ENCODE peak calls at places on chromosomes 13 and 19, in four cellular contexts. L is H9, K is heart right ventricle, O is prostate gland. U is an unnamed sample.

GRCh38 chr13:33188093-33188882 is 97.3 kb downstream of the STARD13 start:
- DNase-seq in L (no peak), K (no peak), O (no peak), U (no peak)

GRCh38 chr13:37187110-37187509 is 81.6 kb upstream of the CSNK1A1L start:
- DNase-seq in O (no peak), L (no peak), K (no peak), U (no peak)

GRCh38 chr19:2164020-2164988 is 571 bp downstream of the DOT1L start:
- DNase-seq in K (no peak), L (no peak), O (no peak), U (no peak)

GRCh38 chr13:59364508-59365187 is 799.1 kb downstream of the DIAPH3 start:
- DNase-seq in O (no peak), K (no peak), L (peak), U (peak)

GRCh38 chr13:104773775-104774174 is 1707.6 kb upstream of the SLC10A2 start:
- DNase-seq in L (no peak), O (no peak), K (no peak), U (peak)

GRCh38 chr13:29439601-29440381 is 155.7 kb downstream of the SLC7A1 start:
- DNase-seq in L (no peak), O (no peak), K (no peak), U (no peak)

GRCh38 chr13:71864094-71864980 is 2.7 kb downstream of the DACH1 start:
- DNase-seq in O (peak), L (peak), K (peak), U (peak)

GRCh38 chr19:42252365-42253244 is 2.3 kb downstream of the ERF start:
- DNase-seq in O (no peak), K (peak), L (no peak), U (peak)

GRCh38 chr13:82439159-82439904 is 1442.9 kb downstream of the SLITRK1 start:
- DNase-seq in L (no peak), K (no peak), O (no peak), U (no peak)

GRCh38 chr19:22332924-22333323 is 46.7 kb downstream of the ZNF729 start:
- DNase-seq in L (no peak), O (no peak), K (no peak), U (no peak)

GRCh38 chr19:36245210-36246005 is 30.5 kb downstream of the ZNF146 start:
- DNase-seq in L (peak), K (no peak), O (no peak), U (peak)

GRCh38 chr13:114035583-114036501 is 62.0 kb upstream of the C13orf46 start:
- DNase-seq in O (peak), L (no peak), K (no peak), U (peak)

GRCh38 chr13:72643339-72643989 is 84.0 kb downstream of the MZT1 start:
- DNase-seq in K (peak), L (no peak), O (no peak), U (peak)

GRCh38 chr19:46975011-46975917 is 44.4 kb upstream of the NPAS1 start:
- DNase-seq in K (no peak), L (no peak), O (no peak), U (no peak)
- H3K27ac ChIP-seq in K (peak), L (no peak), O (peak), U (peak)

GRCh38 chr19:50377051-50377441 is 789 bp downstream of the NR1H2 start:
- DNase-seq in K (no peak), L (no peak), O (no peak), U (peak)
- H3K27ac ChIP-seq in K (no peak), L (no peak), O (no peak), U (no peak)

DNA sequence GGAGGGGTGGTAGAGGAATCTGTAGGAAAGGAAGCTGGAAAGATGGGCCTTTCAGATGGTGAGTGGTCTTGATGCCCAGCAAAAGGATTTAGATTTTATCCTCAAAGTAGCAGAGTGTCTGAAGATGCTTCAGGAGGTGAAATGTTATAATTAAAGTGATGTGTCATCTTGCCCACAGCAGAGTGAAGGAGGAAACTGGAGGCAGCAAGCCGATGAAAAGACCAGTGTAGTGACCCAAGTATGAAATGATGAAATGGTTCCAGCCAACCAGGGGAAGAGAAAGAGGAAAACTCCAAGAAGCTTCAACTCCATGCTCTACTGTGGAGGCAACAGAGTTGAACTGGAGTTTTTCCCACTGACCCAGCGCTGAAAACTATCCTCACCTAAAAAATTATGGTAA is 66.7 kb downstream of the FOXO1 start:
- DNase-seq in O (no peak), K (no peak), L (no peak), U (no peak)
- H3K27ac ChIP-seq in O (no peak), K (no peak), L (no peak), U (no peak)

GRCh38 chr13:99721606-99722384 is 220.5 kb downstream of the TM9SF2 start:
- DNase-seq in L (no peak), O (no peak), K (no peak), U (no peak)

GRCh38 chr13:99723847-99724246 is 222.6 kb downstream of the TM9SF2 start:
- DNase-seq in L (no peak), O (no peak), K (no peak), U (no peak)

GRCh38 chr13:99722931-99723330 is 221.7 kb downstream of the TM9SF2 start:
- DNase-seq in O (no peak), K (no peak), L (no peak), U (no peak)

GRCh38 chr13:99722419-99722818 is 221.1 kb downstream of the TM9SF2 start:
- DNase-seq in K (no peak), O (no peak), L (no peak), U (no peak)

DNA sequence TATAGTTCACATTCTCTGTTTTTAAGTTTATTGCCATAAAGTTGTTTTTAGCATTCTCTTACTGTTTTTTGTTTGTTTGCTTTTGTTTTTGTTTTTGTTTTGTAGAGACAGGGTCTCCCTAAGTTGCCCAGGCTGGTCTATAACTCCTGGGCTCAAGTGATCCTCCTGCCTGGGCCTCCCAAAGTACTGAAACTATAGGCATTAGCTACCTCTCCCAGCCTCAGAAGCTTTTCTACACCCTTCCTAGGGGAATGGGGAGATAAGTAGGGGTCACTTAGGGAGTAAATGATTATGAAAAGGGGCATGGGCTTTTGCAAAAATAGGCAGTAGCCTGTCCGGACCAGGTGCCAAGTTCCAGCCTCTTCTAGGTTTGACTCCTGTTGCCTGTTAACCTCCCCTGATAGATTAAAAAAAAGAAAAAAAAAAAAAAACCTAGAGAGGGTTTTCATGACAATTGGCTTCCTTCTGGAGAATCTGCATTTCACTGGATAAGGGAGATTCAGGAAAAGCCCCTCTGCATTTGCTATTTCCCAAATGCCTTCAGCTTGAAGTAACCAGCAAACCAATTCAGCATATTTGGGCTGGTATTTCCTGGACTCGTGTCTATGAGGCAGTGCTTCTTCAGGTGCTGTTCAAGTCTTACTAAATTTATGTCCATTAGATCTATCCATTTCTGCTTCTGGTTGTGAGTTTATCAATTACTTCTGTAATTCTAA is 216.8 kb downstream of the TM9SF2 start:
- DNase-seq in L (no peak), K (no peak), O (no peak), U (no peak)
- H3K27ac ChIP-seq in L (peak), K (no peak), O (no peak), U (no peak)

DNA sequence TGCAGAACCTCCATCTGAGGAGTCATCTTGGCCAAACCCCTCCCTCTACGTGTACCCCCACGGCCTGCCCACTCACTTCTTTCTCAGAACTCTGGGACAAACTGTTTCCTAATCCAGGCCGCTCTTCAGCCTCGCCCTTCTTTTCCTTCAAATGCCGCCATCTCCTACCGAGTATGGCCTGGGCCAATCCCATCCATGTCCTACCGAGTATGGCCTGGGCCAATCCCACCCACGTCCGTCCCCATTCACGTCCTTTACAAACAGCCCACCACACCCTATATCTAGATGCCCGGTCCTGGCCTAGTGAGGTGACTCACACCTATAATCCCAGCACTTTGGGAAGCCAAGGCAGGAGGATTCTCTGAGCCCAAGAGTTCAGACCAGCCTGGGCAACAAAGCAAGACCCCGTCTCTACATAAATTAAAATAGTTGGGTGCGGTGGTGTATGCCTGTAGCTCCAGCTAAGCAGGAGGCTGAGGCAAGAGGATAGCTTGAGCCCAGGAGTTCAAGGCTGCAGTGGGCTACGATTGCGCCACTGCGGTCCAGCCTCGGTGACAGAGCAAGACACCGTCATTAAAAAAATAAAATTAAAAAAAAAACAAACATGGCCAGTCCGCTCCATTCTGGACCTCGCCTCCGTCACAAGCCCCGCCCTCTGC is 1.0 kb downstream of the TMEM160 start:
- DNase-seq in O (no peak), L (no peak), K (no peak), U (no peak)
- H3K27ac ChIP-seq in O (no peak), L (no peak), K (no peak), U (no peak)

GRCh38 chr19:10516064-10516385 is 1.2 kb downstream of the S1PR5 start:
- DNase-seq in K (no peak), L (no peak), O (no peak), U (no peak)

GRCh38 chr19:10517361-10517759 is at the start of gene S1PR5:
- DNase-seq in O (no peak), K (peak), L (peak), U (peak)

GRCh38 chr19:10518444-10519361 is 1.5 kb upstream of the S1PR5 start:
- DNase-seq in L (no peak), K (peak), O (no peak), U (no peak)

GRCh38 chr19:10517760-10518443 is 655 bp upstream of the S1PR5 start:
- DNase-seq in L (peak), K (peak), O (peak), U (no peak)

DNA sequence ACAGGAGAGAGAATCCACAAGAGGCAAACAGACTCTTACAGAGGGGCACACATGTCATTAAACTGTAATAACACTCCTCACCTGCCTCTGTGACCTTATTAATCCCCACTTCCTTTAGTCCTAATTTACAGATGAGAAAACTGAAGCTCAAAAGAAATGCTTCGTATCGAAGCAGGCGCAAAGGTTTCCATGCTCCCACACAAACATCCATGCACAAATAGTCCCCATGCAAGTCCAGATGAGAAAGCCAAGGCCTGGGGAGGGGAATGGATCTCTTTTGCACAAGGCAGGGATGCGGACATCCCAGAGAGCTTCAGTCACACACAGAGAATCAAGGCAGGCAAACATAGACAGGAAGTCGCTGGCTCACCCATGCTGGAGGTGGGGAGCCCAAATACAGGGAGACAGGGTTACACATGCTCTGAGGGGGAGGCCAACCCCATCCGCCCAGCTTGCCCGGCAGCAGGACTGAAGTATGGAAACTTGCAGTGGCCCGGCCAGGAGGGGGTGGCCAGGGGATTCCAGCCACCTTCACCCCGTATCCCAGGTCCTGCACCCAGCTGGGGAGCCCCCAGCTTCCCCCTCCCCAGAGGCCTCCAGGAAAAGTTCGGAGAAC is 468 bp downstream of the S1PR5 start:
- DNase-seq in O (no peak), L (no peak), K (no peak), U (no peak)
- H3K27ac ChIP-seq in O (peak), L (no peak), K (peak), U (no peak)

GRCh38 chr19:5314012-5314906 is 26.4 kb downstream of the PTPRS start:
- DNase-seq in L (no peak), O (no peak), K (no peak), U (no peak)
- H3K27ac ChIP-seq in L (no peak), O (no peak), K (no peak), U (peak)